ENCODE peak calls at places on chromosomes 12 and 14, in nine cellular contexts. Q is adrenal gland; S is right cardiac atrium; D is mammary epithelial cell; J is T-helper 22 cell; O is BE2C; E is iris pigment epithelial cell; W is activated effector memory CD4-positive, alpha-beta T cell treated with Interleukin-2 at 50 U/mL for 16 hours; N is mucosa of gallbladder. B is an unnamed sample.

GRCh38 chr12:121295746-121296617 is 527 bp downstream of the CAMKK2 start:
- DNase-seq in Q (peak), S (peak), D (peak), J (peak), O (no peak), E (no peak), W (no peak), N (no peak), B (no peak)

GRCh38 chr14:37493606-37494005 is 101.4 kb downstream of the FOXA1 start:
- DNase-seq in Q (no peak), S (no peak), D (no peak), J (no peak), O (no peak), E (peak), W (no peak), N (no peak), B (no peak)

GRCh38 chr12:64083285-64084210 is 138.5 kb downstream of the KICS2 start:
- DNase-seq in Q (peak), S (peak), D (peak), J (no peak), O (peak), E (peak), W (no peak), N (peak), B (no peak)

GRCh38 chr14:66038214-66038977 is 447.8 kb upstream of the CCDC196 start:
- DNase-seq in Q (peak), S (peak), D (peak), J (no peak), O (no peak), E (peak), W (no peak), N (peak), B (no peak)

GRCh38 chr14:92944976-92945375 is 22.0 kb downstream of the CHGA start:
- DNase-seq in Q (no peak), S (no peak), D (no peak), J (no peak), O (peak), E (no peak), W (no peak), N (peak), B (no peak)

GRCh38 chr14:91398707-91399106 is 18.9 kb downstream of the CCDC88C start:
- DNase-seq in Q (no peak), S (no peak), D (no peak), J (no peak), O (peak), E (no peak), W (no peak), N (no peak), B (no peak)

GRCh38 chr14:69999246-69999645 is 120.0 kb downstream of the SMOC1 start:
- DNase-seq in Q (no peak), S (no peak), D (peak), J (no peak), O (no peak), E (peak), W (no peak), N (no peak), B (no peak)

GRCh38 chr12:111626230-111626629 is 27.1 kb upstream of the ATXN2 start:
- DNase-seq in Q (no peak), S (no peak), D (no peak), J (no peak), O (no peak), E (no peak), W (no peak), N (no peak), B (no peak)

GRCh38 chr12:116201908-116202307 is 75.6 kb downstream of the MED13L start:
- DNase-seq in Q (no peak), S (no peak), D (no peak), J (no peak), O (no peak), E (peak), W (no peak), N (no peak), B (no peak)

GRCh38 chr12:61536525-61536924 is 723.7 kb upstream of the USP15 start:
- DNase-seq in Q (no peak), S (peak), D (no peak), J (no peak), O (no peak), E (no peak), W (no peak), N (no peak), B (no peak)

GRCh38 chr12:79083181-79083580 is 218.6 kb downstream of the SYT1 start:
- DNase-seq in Q (no peak), S (no peak), D (peak), J (no peak), O (no peak), E (no peak), W (no peak), N (no peak), B (no peak)

GRCh38 chr12:132514216-132514820 is 24.4 kb downstream of the FBRSL1 start:
- DNase-seq in Q (no peak), S (no peak), D (no peak), J (no peak), O (no peak), E (no peak), W (no peak), N (no peak), B (no peak)

GRCh38 chr12:22684124-22684523 is 59.2 kb downstream of the ETNK1 start:
- DNase-seq in Q (no peak), S (no peak), D (no peak), J (no peak), O (no peak), E (no peak), W (no peak), N (no peak), B (no peak)

GRCh38 chr12:128140551-128140950 is 126.4 kb upstream of the TMEM132C start:
- DNase-seq in Q (peak), S (no peak), D (no peak), J (no peak), O (no peak), E (no peak), W (no peak), N (no peak), B (no peak)

GRCh38 chr12:130994821-130995375 is 41.2 kb downstream of the ADGRD1 start:
- DNase-seq in Q (no peak), S (peak), D (no peak), J (no peak), O (no peak), E (no peak), W (no peak), N (no peak), B (no peak)